ENCODE peak calls at places on chromosomes 11 and 22, in seven cellular contexts. N is cardiac muscle cell, I is upper lobe of right lung, W is hepatocyte, G is HCT116, J is psoas muscle, O is heart right ventricle. K is an unnamed sample.

GRCh38 chr11:8775341-8776133 is 92.9 kb downstream of the RPL27A start:
- DNase-seq in N (no peak), W (no peak), J (no peak), I (no peak), O (no peak), G (no peak), K (no peak)

GRCh38 chr22:20025401-20026203 is 4.7 kb downstream of the TANGO2 start:
- DNase-seq in O (no peak), G (no peak), N (no peak), J (no peak), W (no peak), I (no peak), K (peak; percentile 39)

GRCh38 chr22:19815093-19815822 is 39.4 kb downstream of the GNB1L start:
- DNase-seq in N (no peak), W (no peak), J (no peak), I (no peak), O (no peak), G (no peak), K (no peak)

GRCh38 chr11:69641681-69642548 is 959 bp downstream of the CCND1 start:
- DNase-seq in W (no peak), I (peak; percentile 66), J (no peak), O (no peak), N (peak; percentile 27), G (no peak), K (peak; percentile 57)

GRCh38 chr11:37504066-37504611 is 906.1 kb upstream of the RAG2 start:
- DNase-seq in N (peak; percentile 78), O (no peak), G (no peak), J (no peak), I (no peak), W (peak; percentile 55), K (no peak)

GRCh38 chr11:77096591-77097019 is 6.0 kb upstream of the OMP start:
- DNase-seq in J (peak; percentile 5), W (no peak), G (no peak), O (no peak), N (no peak), I (peak; percentile 38), K (peak; percentile 57)

GRCh38 chr11:9886595-9886994 is 222.7 kb downstream of the SWAP70 start:
- DNase-seq in I (no peak), G (no peak), N (no peak), O (no peak), W (no peak), J (no peak), K (no peak)

GRCh38 chr11:123630126-123630531 is 24.3 kb downstream of the SCN3B start:
- DNase-seq in N (no peak), J (no peak), O (no peak), I (no peak), W (no peak), G (no peak), K (no peak)

GRCh38 chr22:43783777-43784176 is 28.3 kb downstream of the EFCAB6 start:
- DNase-seq in I (no peak), O (no peak), N (peak; percentile 2), G (peak; percentile 7), W (no peak), J (no peak), K (no peak)

GRCh38 chr11:41660585-41660984 is 201.1 kb upstream of the LRRC4C start:
- DNase-seq in O (no peak), N (no peak), J (no peak), I (no peak), W (no peak), G (no peak), K (no peak)

GRCh38 chr11:126917531-126918204 is 82.9 kb downstream of the KIRREL3 start:
- DNase-seq in W (peak; percentile 56), N (peak; percentile 85), I (no peak), J (no peak), O (no peak), G (no peak), K (no peak)

GRCh38 chr11:118605116-118605867 is 2.1 kb upstream of the PHLDB1 start:
- DNase-seq in N (peak; percentile 97), I (no peak), J (peak; percentile 80), O (peak; percentile 66), W (peak; percentile 86), G (no peak), K (peak; percentile 49)

GRCh38 chr11:64989416-64989815 is 7.4 kb downstream of the BATF2 start:
- DNase-seq in G (no peak), W (no peak), I (no peak), N (no peak), J (no peak), O (peak; percentile 27), K (peak; percentile 23)

GRCh38 chr11:132286106-132286505 is 915.7 kb downstream of the NTM start:
- DNase-seq in W (no peak), G (no peak), O (no peak), N (no peak), J (no peak), I (no peak), K (no peak)

GRCh38 chr11:134916421-134916820 is 504.4 kb upstream of the B3GAT1 start:
- DNase-seq in O (no peak), G (no peak), J (no peak), N (no peak), W (no peak), I (no peak), K (no peak)

GRCh38 chr11:112628676-112629075 is 332.5 kb upstream of the NCAM1 start:
- DNase-seq in G (no peak), O (no peak), N (no peak), J (no peak), I (no peak), W (no peak), K (no peak)

GRCh38 chr11:59173080-59173963 is 1.4 kb downstream of the DTX4 start:
- DNase-seq in N (peak; percentile 51), O (peak; percentile 22), G (no peak), J (no peak), W (peak; percentile 73), I (peak; percentile 78), K (peak; percentile 73)

GRCh38 chr11:45994421-45995341 is 72.2 kb downstream of the LARGE2 start:
- DNase-seq in J (no peak), N (peak; percentile 87), W (peak; percentile 66), I (no peak), G (no peak), O (no peak), K (no peak)

GRCh38 chr22:31248138-31248745 is 36.1 kb downstream of the LIMK2 start:
- DNase-seq in G (no peak), J (peak; percentile 77), N (peak; percentile 94), W (peak; percentile 92), I (peak; percentile 85), O (peak; percentile 68), K (peak; percentile 60)

GRCh38 chr11:64687641-64688533 is 35.1 kb downstream of the NRXN2 start:
- DNase-seq in J (no peak), N (no peak), O (no peak), G (no peak), I (peak; percentile 56), W (no peak), K (no peak)

GRCh38 chr11:69447786-69448185 is 33.7 kb upstream of the LINC01488 start:
- DNase-seq in W (no peak), O (no peak), N (no peak), I (no peak), J (no peak), G (no peak), K (no peak)

GRCh38 chr11:422249-422656 is 7.5 kb upstream of the SIGIRR start:
- DNase-seq in N (no peak), W (no peak), G (no peak), O (no peak), I (no peak), J (no peak), K (no peak)

GRCh38 chr22:19891350-19892248 is 36.9 kb upstream of the GNB1L start:
- DNase-seq in O (no peak), G (no peak), I (no peak), J (no peak), W (peak; percentile 74), N (peak; percentile 79), K (no peak)

GRCh38 chr22:19779011-19779421 is 18.4 kb downstream of the TBX1 start:
- DNase-seq in J (no peak), O (no peak), I (no peak), W (no peak), N (no peak), G (no peak), K (no peak)

GRCh38 chr11:118322721-118323120 is 18.2 kb downstream of the CD3E start:
- DNase-seq in W (no peak), O (no peak), N (no peak), G (no peak), J (no peak), I (no peak), K (no peak)

GRCh38 chr11:34423300-34423699 is 15.4 kb upstream of the CAT start:
- DNase-seq in G (no peak), J (no peak), N (no peak), O (no peak), W (no peak), I (no peak), K (no peak)

GRCh38 chr11:128884703-128885338 is 6.3 kb upstream of the KCNJ5 start:
- DNase-seq in W (peak; percentile 84), G (peak; percentile 63), O (no peak), J (no peak), I (no peak), N (peak; percentile 78), K (peak; percentile 82)

GRCh38 chr11:5390210-5390609 is 6.6 kb downstream of the OR51M1 start:
- DNase-seq in J (no peak), I (no peak), W (no peak), G (no peak), O (no peak), N (no peak), K (no peak)
- TF ChIP-seq CTCF in J (no peak), I (no peak), W (no peak), G (no peak), O (no peak), N (no peak), K (no peak)

GRCh38 chr22:39832627-39833074 is 60.9 kb downstream of the ENTHD1 start:
- DNase-seq in G (no peak), W (no peak), O (no peak), N (no peak), I (no peak), J (no peak), K (no peak)
- H3K4me3 ChIP-seq in G (no peak overlapping the region), W (no peak overlapping the region), O (no peak overlapping the region), N (no peak overlapping the region), I (no peak overlapping the region), J (no peak overlapping the region), K (no peak overlapping the region)

DNA sequence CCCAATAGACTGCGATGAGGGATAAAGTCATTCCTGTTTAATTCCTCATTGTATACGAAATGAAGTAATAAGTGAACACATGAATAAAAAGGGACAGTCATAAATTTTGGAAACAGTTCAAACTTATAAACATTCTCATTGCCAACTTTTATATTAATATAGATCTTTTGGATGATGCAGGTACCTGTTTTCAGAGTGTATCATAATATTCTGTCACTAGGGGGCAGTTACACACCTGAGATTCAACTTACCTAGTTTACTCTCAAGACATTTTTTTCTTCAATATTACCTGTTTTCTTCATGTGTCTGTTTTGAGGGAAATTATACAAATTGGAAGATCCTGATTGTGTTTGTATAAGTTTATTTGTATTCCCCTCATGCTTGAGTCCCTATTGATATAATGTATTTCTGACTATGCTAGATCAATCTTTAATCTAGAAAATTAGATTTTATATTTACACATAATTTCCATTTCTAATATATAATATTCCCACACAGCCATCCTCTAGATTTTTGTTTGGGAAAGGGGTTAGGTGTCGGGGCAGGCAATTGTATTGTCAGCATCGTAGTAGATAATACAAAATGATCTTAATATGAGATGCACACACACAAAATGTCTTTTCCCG is 18.3 kb downstream of the FDX1 start:
- DNase-seq in I (no peak), O (no peak), W (no peak), N (no peak), J (no peak), G (no peak), K (no peak)
- TF ChIP-seq CTCF in I (peak; percentile 36), O (peak; percentile 38), W (peak; percentile 51), N (peak; percentile 28), J (peak; percentile 44), G (peak; percentile 47), K (no peak)

GRCh38 chr11:86803136-86803535 is 2.8 kb downstream of the PRSS23 start:
- DNase-seq in O (no peak), N (no peak), I (no peak), G (no peak), J (no peak), W (no peak), K (no peak)
- H3K4me3 ChIP-seq in O (no peak overlapping the region), N (no peak overlapping the region), I (peak overlapping the region; percentile 62), G (no peak overlapping the region), J (no peak overlapping the region), W (no peak overlapping the region), K (no peak overlapping the region)